ENCODE peak calls at places on chromosomes 4 and X, in eight cellular contexts. H, S, U, K, R, O, C and Y are unnamed samples.

GRCh38 chr4:6633091-6633906 is 7.2 kb upstream of the MRFAP1 start:
- DNase-seq in O (no peak), S (no peak), U (no peak), C (no peak), R (no peak), H (no peak), K (no peak), Y (no peak)

GRCh38 chr4:39032218-39033085 is at the start of gene TMEM156:
- DNase-seq in R (no peak), S (no peak), K (no peak), O (peak; percentile 63), H (no peak), C (no peak), U (peak; percentile 52), Y (peak; percentile 56)

GRCh38 chr4:94540476-94540875 is 88.7 kb downstream of the PDLIM5 start:
- DNase-seq in U (no peak), O (no peak), K (no peak), R (no peak), S (no peak), C (no peak), H (no peak), Y (no peak)

GRCh38 chr4:55397024-55397520 is 1.3 kb downstream of the TMEM165 start:
- DNase-seq in S (no peak), H (no peak), O (no peak), K (no peak), C (peak; percentile 8), U (no peak), R (no peak), Y (no peak)

GRCh38 chr4:158008551-158009218 is 164.1 kb downstream of the GASK1B start:
- DNase-seq in K (no peak), O (no peak), C (no peak), U (no peak), R (no peak), H (no peak), S (peak; percentile 91), Y (no peak)

GRCh38 chrX:103913356-103914020 is 48.9 kb upstream of the TMSB15B start:
- DNase-seq in C (no peak), K (no peak), H (no peak), U (no peak), O (no peak), R (no peak), S (peak; percentile 48), Y (no peak)

GRCh38 chr4:41384992-41385391 is 128.3 kb downstream of the UCHL1 start:
- DNase-seq in H (peak; percentile 92), R (no peak), S (no peak), C (peak; percentile 49), O (no peak), K (no peak), U (no peak), Y (no peak)

GRCh38 chrX:67780694-67781109 is 236.9 kb downstream of the AR start:
- DNase-seq in O (no peak), K (no peak), C (peak; percentile 1), R (no peak), U (peak; percentile 1), S (peak; percentile 96), H (peak; percentile 91), Y (no peak)

GRCh38 chrX:68832101-68832416 is 3.2 kb downstream of the EFNB1 start:
- DNase-seq in C (no peak), R (no peak), U (peak; percentile 52), K (peak; percentile 42), S (peak; percentile 80), H (peak; percentile 76), O (peak; percentile 60), Y (peak; percentile 51)

GRCh38 chr4:153623491-153623890 is 60.6 kb upstream of the TLR2 start:
- DNase-seq in S (no peak), R (no peak), U (no peak), K (no peak), C (no peak), H (no peak), O (no peak), Y (no peak)

GRCh38 chr4:6781113-6781512 is 1.4 kb upstream of the KIAA0232 start:
- DNase-seq in S (no peak), C (peak; percentile 7), O (no peak), R (no peak), H (no peak), U (no peak), K (no peak), Y (no peak)

GRCh38 chr4:55248756-55249155 is 97.3 kb upstream of the SRD5A3 start:
- DNase-seq in C (no peak), S (no peak), U (no peak), R (no peak), O (no peak), H (no peak), K (no peak), Y (no peak)

GRCh38 chr4:184485279-184485678 is 10.9 kb upstream of the IRF2 start:
- DNase-seq in K (no peak), R (no peak), S (no peak), U (no peak), C (no peak), H (no peak), O (no peak), Y (no peak)

GRCh38 chr4:8188743-8189550 is 10.1 kb upstream of the SH3TC1 start:
- DNase-seq in K (no peak), H (peak; percentile 92), O (no peak), U (no peak), S (no peak), C (peak; percentile 50), R (no peak), Y (no peak)

GRCh38 chr4:12409507-12410190 is 981.0 kb upstream of the HS3ST1 start:
- DNase-seq in C (no peak), R (no peak), S (peak; percentile 1), H (no peak), O (no peak), K (no peak), U (no peak), Y (no peak)

GRCh38 chr4:144178414-144178813 is 37.9 kb upstream of the GYPA start:
- DNase-seq in S (peak; percentile 52), K (no peak), R (no peak), O (no peak), H (no peak), U (no peak), C (no peak), Y (no peak)

GRCh38 chrX:21926527-21927278 is 13.8 kb upstream of the SMS start:
- DNase-seq in H (no peak), O (peak; percentile 24), S (peak; percentile 97), U (no peak), C (no peak), R (no peak), K (no peak), Y (peak; percentile 5)

GRCh38 chrX:288561-288991 is 7.4 kb downstream of the PLCXD1 start:
- DNase-seq in U (no peak), R (no peak), S (no peak), O (no peak), H (peak; percentile 57), K (no peak), C (no peak), Y (no peak)

GRCh38 chrX:54494970-54495813 is 842 bp downstream of the FGD1 start:
- DNase-seq in S (peak; percentile 35), C (peak; percentile 42), R (no peak), K (no peak), U (peak; percentile 4), H (peak; percentile 75), O (no peak), Y (no peak)

GRCh38 chr4:62003695-62004094 is 803.6 kb downstream of the ADGRL3 start:
- DNase-seq in R (no peak), H (no peak), S (peak; percentile 3), K (no peak), U (no peak), O (no peak), C (no peak), Y (no peak)

GRCh38 chr4:5477613-5478012 is 230.7 kb downstream of the EVC2 start:
- DNase-seq in S (no peak), C (no peak), U (no peak), O (no peak), R (no peak), H (no peak), K (no peak), Y (no peak)

GRCh38 chr4:77100234-77100633 is 24.4 kb upstream of the CCNI start:
- DNase-seq in O (no peak), K (no peak), U (no peak), H (no peak), C (no peak), S (no peak), R (no peak), Y (no peak)

GRCh38 chr4:26343041-26343403 is 22.2 kb downstream of the RBPJ start:
- DNase-seq in U (no peak), S (peak; percentile 69), O (no peak), R (no peak), K (no peak), H (no peak), C (no peak), Y (no peak)

GRCh38 chr4:6038711-6039110 is 20.5 kb upstream of the C4orf50 start:
- DNase-seq in C (no peak), O (no peak), R (no peak), K (no peak), S (no peak), U (no peak), H (peak; percentile 46), Y (no peak)

GRCh38 chr4:46937493-46937892 is 28.4 kb upstream of the COX7B2 start:
- DNase-seq in H (no peak), S (peak; percentile 22), U (no peak), O (no peak), C (peak; percentile 20), K (no peak), R (no peak), Y (peak; percentile 3)

GRCh38 chrX:136812286-136812685 is 31.6 kb upstream of the ARHGEF6 start:
- DNase-seq in R (no peak), O (no peak), S (no peak), K (no peak), H (no peak), C (no peak), U (no peak), Y (no peak)

GRCh38 chrX:283115-283845 is 2.1 kb downstream of the PLCXD1 start:
- DNase-seq in R (peak; percentile 81), U (peak; percentile 95), S (peak; percentile 87), C (peak; percentile 96), H (peak; percentile 94), K (peak; percentile 89), O (peak; percentile 92), Y (peak; percentile 97)